ENCODE peak calls at places on chromosomes 1 and 21, in six cellular contexts. One of them, this sample, is unnamed.

GRCh38 chr1:90614872-90615271 is 102.2 kb downstream of the BARHL2 start:
- DNase-seq in ovary: no peak
- DNase-seq in CD4-positive, CD25-positive, alpha-beta regulatory T cell: no peak
- DNase-seq in cardiac muscle cell: no peak
- DNase-seq in right lobe of liver: no peak
- DNase-seq in A549: no peak
- DNase-seq in this sample: no peak

GRCh38 chr21:19853709-19854575 is 1144.3 kb upstream of the NCAM2 start:
- DNase-seq in CD4-positive, CD25-positive, alpha-beta regulatory T cell: no peak
- DNase-seq in A549: no peak
- DNase-seq in right lobe of liver: peak; percentile 36
- DNase-seq in cardiac muscle cell: no peak
- DNase-seq in ovary: no peak
- DNase-seq in this sample: peak; percentile 64

GRCh38 chr1:108049083-108049819 is 84.3 kb upstream of the VAV3 start:
- DNase-seq in ovary: no peak
- DNase-seq in cardiac muscle cell: peak; percentile 38
- DNase-seq in A549: peak; percentile 6
- DNase-seq in right lobe of liver: no peak
- DNase-seq in CD4-positive, CD25-positive, alpha-beta regulatory T cell: peak; percentile 50
- DNase-seq in this sample: no peak

GRCh38 chr1:205317311-205317917 is 4.1 kb downstream of the NUAK2 start:
- DNase-seq in ovary: peak; percentile 86
- DNase-seq in right lobe of liver: peak; percentile 91
- DNase-seq in cardiac muscle cell: peak; percentile 55
- DNase-seq in A549: no peak
- DNase-seq in CD4-positive, CD25-positive, alpha-beta regulatory T cell: no peak
- DNase-seq in this sample: peak; percentile 83

GRCh38 chr21:39387461-39388037 is 38.7 kb upstream of the HMGN1 start:
- DNase-seq in ovary: peak; percentile 94
- DNase-seq in cardiac muscle cell: peak; percentile 91
- DNase-seq in CD4-positive, CD25-positive, alpha-beta regulatory T cell: peak; percentile 89
- DNase-seq in A549: peak; percentile 82
- DNase-seq in right lobe of liver: peak; percentile 95
- DNase-seq in this sample: peak; percentile 98

GRCh38 chr1:62687903-62688686 is at the start of gene DOCK7:
- DNase-seq in A549: peak; percentile 57
- DNase-seq in cardiac muscle cell: peak; percentile 88
- DNase-seq in ovary: peak; percentile 79
- DNase-seq in right lobe of liver: peak; percentile 87
- DNase-seq in CD4-positive, CD25-positive, alpha-beta regulatory T cell: peak; percentile 68
- DNase-seq in this sample: peak; percentile 94

GRCh38 chr1:12617901-12618660 is at the start of gene DHRS3:
- DNase-seq in CD4-positive, CD25-positive, alpha-beta regulatory T cell: peak; percentile 73
- DNase-seq in cardiac muscle cell: peak; percentile 94
- DNase-seq in ovary: peak; percentile 85
- DNase-seq in right lobe of liver: peak; percentile 88
- DNase-seq in A549: peak; percentile 72
- DNase-seq in this sample: peak; percentile 91

GRCh38 chr1:24705260-24706073 is 39.8 kb upstream of the CLIC4 start:
- DNase-seq in cardiac muscle cell: peak; percentile 98
- DNase-seq in ovary: peak; percentile 84
- DNase-seq in A549: peak; percentile 91
- DNase-seq in CD4-positive, CD25-positive, alpha-beta regulatory T cell: peak; percentile 23
- DNase-seq in right lobe of liver: peak; percentile 94
- DNase-seq in this sample: peak; percentile 87

GRCh38 chr1:28256197-28256827 is 3.0 kb upstream of the SESN2 start:
- DNase-seq in right lobe of liver: no peak
- DNase-seq in ovary: no peak
- DNase-seq in A549: no peak
- DNase-seq in cardiac muscle cell: no peak
- DNase-seq in CD4-positive, CD25-positive, alpha-beta regulatory T cell: peak; percentile 71
- DNase-seq in this sample: no peak

GRCh38 chr1:245822997-245823396 is 668.2 kb downstream of the KIF26B start:
- DNase-seq in ovary: no peak
- DNase-seq in right lobe of liver: no peak
- DNase-seq in CD4-positive, CD25-positive, alpha-beta regulatory T cell: no peak
- DNase-seq in cardiac muscle cell: peak; percentile 95
- DNase-seq in A549: peak; percentile 36
- DNase-seq in this sample: no peak

GRCh38 chr1:95407864-95408291 is 173.9 kb downstream of the RWDD3 start:
- DNase-seq in A549: no peak
- DNase-seq in cardiac muscle cell: no peak
- DNase-seq in right lobe of liver: no peak
- DNase-seq in CD4-positive, CD25-positive, alpha-beta regulatory T cell: no peak
- DNase-seq in ovary: no peak
- DNase-seq in this sample: no peak

GRCh38 chr1:38135621-38136414 is 89.2 kb upstream of the POU3F1 start:
- DNase-seq in CD4-positive, CD25-positive, alpha-beta regulatory T cell: no peak
- DNase-seq in ovary: no peak
- DNase-seq in A549: no peak
- DNase-seq in right lobe of liver: no peak
- DNase-seq in cardiac muscle cell: no peak
- DNase-seq in this sample: no peak

DNA sequence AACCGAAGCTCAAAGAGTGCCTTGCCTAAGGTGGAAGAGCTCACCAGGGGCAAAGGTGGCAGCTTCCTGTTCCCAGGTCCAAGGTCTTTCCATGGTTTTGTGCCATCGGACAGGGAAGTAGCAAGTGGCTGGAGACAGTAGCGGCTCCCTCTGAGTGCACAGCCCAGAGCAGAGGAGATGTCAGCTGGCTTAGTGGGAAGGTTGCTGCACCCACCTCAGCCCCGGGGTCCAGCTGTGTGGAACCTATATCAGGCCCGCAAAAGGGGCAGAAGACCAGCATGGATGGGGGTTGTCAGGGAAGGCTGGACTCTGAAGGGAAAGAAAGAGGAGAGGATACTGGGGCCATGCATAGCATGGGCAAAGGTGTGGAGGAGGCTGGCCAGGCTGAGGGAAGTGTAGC is 6.8 kb downstream of the IKBKE start:
- DNase-seq in A549: no peak
- DNase-seq in ovary: no peak
- DNase-seq in cardiac muscle cell: no peak
- DNase-seq in right lobe of liver: no peak
- DNase-seq in CD4-positive, CD25-positive, alpha-beta regulatory T cell: no peak
- DNase-seq in this sample: peak; percentile 36
- H3K4me1 ChIP-seq in A549: peaks cover 11% of the 10 kb centered on the region
- H3K4me1 ChIP-seq in ovary: no peaks in the 10 kb centered on the region
- H3K4me1 ChIP-seq in cardiac muscle cell: peaks cover 3% of the 10 kb centered on the region
- H3K4me1 ChIP-seq in right lobe of liver: no peaks in the 10 kb centered on the region
- H3K4me1 ChIP-seq in CD4-positive, CD25-positive, alpha-beta regulatory T cell: peaks cover 34% of the 10 kb centered on the region
- H3K4me1 ChIP-seq in this sample: no peaks in the 10 kb centered on the region

GRCh38 chr1:32892368-32893197 is 6.3 kb downstream of the HPCA start:
- DNase-seq in cardiac muscle cell: peak; percentile 44
- DNase-seq in ovary: peak; percentile 62
- DNase-seq in A549: peak; percentile 51
- DNase-seq in CD4-positive, CD25-positive, alpha-beta regulatory T cell: peak; percentile 31
- DNase-seq in right lobe of liver: no peak
- DNase-seq in this sample: peak; percentile 41

GRCh38 chr1:32895325-32896215 is 5.6 kb downstream of the TMEM54 start:
- DNase-seq in A549: no peak
- DNase-seq in CD4-positive, CD25-positive, alpha-beta regulatory T cell: no peak
- DNase-seq in cardiac muscle cell: no peak
- DNase-seq in right lobe of liver: peak; percentile 73
- DNase-seq in ovary: peak; percentile 35
- DNase-seq in this sample: peak; percentile 64

GRCh38 chr1:32893198-32894018 is 7.1 kb downstream of the HPCA start:
- DNase-seq in CD4-positive, CD25-positive, alpha-beta regulatory T cell: no peak
- DNase-seq in right lobe of liver: no peak
- DNase-seq in cardiac muscle cell: peak; percentile 45
- DNase-seq in ovary: peak; percentile 68
- DNase-seq in A549: peak; percentile 41
- DNase-seq in this sample: peak; percentile 85

GRCh38 chr1:32894681-32895080 is 6.5 kb downstream of the TMEM54 start:
- DNase-seq in cardiac muscle cell: no peak
- DNase-seq in ovary: peak; percentile 30
- DNase-seq in A549: no peak
- DNase-seq in right lobe of liver: no peak
- DNase-seq in CD4-positive, CD25-positive, alpha-beta regulatory T cell: no peak
- DNase-seq in this sample: peak; percentile 45

DNA sequence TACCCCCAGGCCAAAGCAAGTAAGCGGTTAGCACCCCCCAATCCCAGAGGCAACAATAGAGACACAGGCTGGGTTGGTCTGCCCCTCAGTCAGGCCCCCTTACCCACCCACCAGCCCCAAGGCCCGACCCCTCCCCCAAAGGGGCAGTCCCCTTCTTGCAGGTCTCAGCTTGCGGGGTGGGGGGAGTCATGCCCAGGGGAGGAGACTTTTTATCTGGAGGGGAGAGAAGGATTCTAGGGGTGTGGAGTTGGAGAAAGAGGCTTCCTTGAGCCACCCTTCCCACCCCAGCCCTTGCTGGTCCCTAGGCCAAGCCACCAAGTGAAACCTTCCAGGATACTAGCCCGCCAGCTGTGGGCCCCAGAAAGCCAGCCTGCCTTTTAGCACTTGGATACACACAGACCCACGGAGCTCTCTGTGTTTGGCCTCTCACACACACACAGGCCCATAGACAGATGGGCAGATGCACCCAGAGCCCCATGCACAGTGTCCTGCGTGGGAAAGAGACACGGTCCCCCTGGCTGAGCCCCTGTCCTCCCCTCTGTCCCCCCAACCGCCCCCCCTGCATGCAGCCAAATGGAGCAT is 7.1 kb downstream of the TMEM54 start:
- DNase-seq in cardiac muscle cell: no peak
- DNase-seq in A549: no peak
- DNase-seq in CD4-positive, CD25-positive, alpha-beta regulatory T cell: no peak
- DNase-seq in right lobe of liver: no peak
- DNase-seq in ovary: peak; percentile 40
- DNase-seq in this sample: no peak
- H3K4me3 ChIP-seq in cardiac muscle cell: no peak overlapping the region
- H3K4me3 ChIP-seq in A549: no peak overlapping the region
- H3K4me3 ChIP-seq in CD4-positive, CD25-positive, alpha-beta regulatory T cell: no peak overlapping the region
- H3K4me3 ChIP-seq in right lobe of liver: no peak overlapping the region
- H3K4me3 ChIP-seq in ovary: peak overlapping the region; percentile 35
- H3K4me3 ChIP-seq in this sample: no peak overlapping the region

GRCh38 chr21:45973475-45974072 is 8.0 kb upstream of the COL6A1 start:
- DNase-seq in CD4-positive, CD25-positive, alpha-beta regulatory T cell: peak; percentile 74
- DNase-seq in cardiac muscle cell: peak; percentile 93
- DNase-seq in right lobe of liver: no peak
- DNase-seq in ovary: peak; percentile 93
- DNase-seq in A549: peak; percentile 68
- DNase-seq in this sample: peak; percentile 94
- H3K4me1 ChIP-seq in CD4-positive, CD25-positive, alpha-beta regulatory T cell: peaks cover 31% of the 10 kb centered on the region
- H3K4me1 ChIP-seq in cardiac muscle cell: peaks cover 31% of the 10 kb centered on the region
- H3K4me1 ChIP-seq in right lobe of liver: no peaks in the 10 kb centered on the region
- H3K4me1 ChIP-seq in ovary: peaks cover 37% of the 10 kb centered on the region
- H3K4me1 ChIP-seq in A549: peaks cover 6% of the 10 kb centered on the region
- H3K4me1 ChIP-seq in this sample: no peaks in the 10 kb centered on the region

GRCh38 chr21:35046223-35046690 is 2.8 kb downstream of the RUNX1 start:
- DNase-seq in right lobe of liver: no peak
- DNase-seq in CD4-positive, CD25-positive, alpha-beta regulatory T cell: no peak
- DNase-seq in ovary: no peak
- DNase-seq in A549: no peak
- DNase-seq in cardiac muscle cell: no peak
- DNase-seq in this sample: no peak
- H3K4me3 ChIP-seq in right lobe of liver: no peak overlapping the region
- H3K4me3 ChIP-seq in CD4-positive, CD25-positive, alpha-beta regulatory T cell: peak overlapping the region; percentile 100
- H3K4me3 ChIP-seq in ovary: no peak overlapping the region
- H3K4me3 ChIP-seq in A549: no peak overlapping the region
- H3K4me3 ChIP-seq in cardiac muscle cell: no peak overlapping the region
- H3K4me3 ChIP-seq in this sample: no peak overlapping the region

GRCh38 chr1:157234705-157235273 is 96.6 kb upstream of the ETV3 start:
- DNase-seq in cardiac muscle cell: no peak
- DNase-seq in CD4-positive, CD25-positive, alpha-beta regulatory T cell: no peak
- DNase-seq in ovary: no peak
- DNase-seq in right lobe of liver: no peak
- DNase-seq in A549: no peak
- DNase-seq in this sample: no peak

GRCh38 chr1:157233131-157233530 is 94.9 kb upstream of the ETV3 start:
- DNase-seq in right lobe of liver: no peak
- DNase-seq in cardiac muscle cell: no peak
- DNase-seq in ovary: no peak
- DNase-seq in CD4-positive, CD25-positive, alpha-beta regulatory T cell: peak; percentile 78
- DNase-seq in A549: no peak
- DNase-seq in this sample: no peak

GRCh38 chr1:157235307-157235706 is 97.1 kb upstream of the ETV3 start:
- DNase-seq in CD4-positive, CD25-positive, alpha-beta regulatory T cell: no peak
- DNase-seq in A549: no peak
- DNase-seq in cardiac muscle cell: no peak
- DNase-seq in ovary: no peak
- DNase-seq in right lobe of liver: no peak
- DNase-seq in this sample: no peak

GRCh38 chr1:157230500-157230899 is 92.3 kb upstream of the ETV3 start:
- DNase-seq in cardiac muscle cell: no peak
- DNase-seq in ovary: no peak
- DNase-seq in right lobe of liver: no peak
- DNase-seq in A549: no peak
- DNase-seq in CD4-positive, CD25-positive, alpha-beta regulatory T cell: no peak
- DNase-seq in this sample: no peak

GRCh38 chr1:157231844-157232550 is 93.8 kb upstream of the ETV3 start:
- DNase-seq in right lobe of liver: no peak
- DNase-seq in ovary: no peak
- DNase-seq in cardiac muscle cell: no peak
- DNase-seq in CD4-positive, CD25-positive, alpha-beta regulatory T cell: no peak
- DNase-seq in A549: no peak
- DNase-seq in this sample: no peak
- H3K4me1 ChIP-seq in right lobe of liver: no peaks in the 10 kb centered on the region
- H3K4me1 ChIP-seq in ovary: no peaks in the 10 kb centered on the region
- H3K4me1 ChIP-seq in cardiac muscle cell: no peaks in the 10 kb centered on the region
- H3K4me1 ChIP-seq in CD4-positive, CD25-positive, alpha-beta regulatory T cell: no peaks in the 10 kb centered on the region
- H3K4me1 ChIP-seq in A549: no peaks in the 10 kb centered on the region
- H3K4me1 ChIP-seq in this sample: no peaks in the 10 kb centered on the region

GRCh38 chr1:175919001-175919400 is 175.6 kb upstream of the TNR start:
- DNase-seq in right lobe of liver: no peak
- DNase-seq in CD4-positive, CD25-positive, alpha-beta regulatory T cell: no peak
- DNase-seq in A549: no peak
- DNase-seq in cardiac muscle cell: no peak
- DNase-seq in ovary: no peak
- DNase-seq in this sample: no peak

GRCh38 chr1:175918364-175918801 is 175.0 kb upstream of the TNR start:
- DNase-seq in right lobe of liver: no peak
- DNase-seq in CD4-positive, CD25-positive, alpha-beta regulatory T cell: no peak
- DNase-seq in cardiac muscle cell: no peak
- DNase-seq in A549: no peak
- DNase-seq in ovary: no peak
- DNase-seq in this sample: no peak

GRCh38 chr1:175922254-175922881 is 179.0 kb upstream of the TNR start:
- DNase-seq in ovary: no peak
- DNase-seq in cardiac muscle cell: no peak
- DNase-seq in CD4-positive, CD25-positive, alpha-beta regulatory T cell: no peak
- DNase-seq in right lobe of liver: no peak
- DNase-seq in A549: no peak
- DNase-seq in this sample: no peak

DNA sequence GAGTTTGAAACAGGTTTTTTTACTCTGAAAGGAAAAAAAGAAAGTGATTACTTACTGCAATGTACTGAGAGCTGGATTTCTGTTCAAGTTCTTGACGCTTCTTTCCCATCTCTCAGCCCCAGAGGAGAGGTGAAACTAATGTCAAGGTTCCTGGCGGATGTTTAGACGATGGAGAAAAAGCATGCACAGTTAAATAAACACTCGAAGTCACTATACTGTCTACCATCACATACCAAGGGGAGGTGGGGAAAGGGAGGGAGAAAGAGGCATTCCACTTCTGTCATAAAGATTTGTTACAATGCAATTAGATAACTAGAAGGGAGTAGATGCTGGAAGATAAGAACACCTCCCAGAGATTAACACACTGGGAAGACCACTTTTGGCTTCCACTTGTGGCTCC is 177.0 kb upstream of the TNR start:
- DNase-seq in cardiac muscle cell: no peak
- DNase-seq in CD4-positive, CD25-positive, alpha-beta regulatory T cell: no peak
- DNase-seq in ovary: no peak
- DNase-seq in A549: no peak
- DNase-seq in right lobe of liver: no peak
- DNase-seq in this sample: no peak
- H3K4me3 ChIP-seq in cardiac muscle cell: no peak overlapping the region
- H3K4me3 ChIP-seq in CD4-positive, CD25-positive, alpha-beta regulatory T cell: no peak overlapping the region
- H3K4me3 ChIP-seq in ovary: no peak overlapping the region
- H3K4me3 ChIP-seq in A549: no peak overlapping the region
- H3K4me3 ChIP-seq in right lobe of liver: no peak overlapping the region
- H3K4me3 ChIP-seq in this sample: no peak overlapping the region

GRCh38 chr1:115665746-115666145 is 24.0 kb downstream of the VANGL1 start:
- DNase-seq in cardiac muscle cell: no peak
- DNase-seq in A549: no peak
- DNase-seq in CD4-positive, CD25-positive, alpha-beta regulatory T cell: no peak
- DNase-seq in right lobe of liver: no peak
- DNase-seq in ovary: no peak
- DNase-seq in this sample: no peak
- H3K4me1 ChIP-seq in cardiac muscle cell: no peaks in the 10 kb centered on the region
- H3K4me1 ChIP-seq in A549: peaks cover 20% of the 10 kb centered on the region
- H3K4me1 ChIP-seq in CD4-positive, CD25-positive, alpha-beta regulatory T cell: no peaks in the 10 kb centered on the region
- H3K4me1 ChIP-seq in right lobe of liver: no peaks in the 10 kb centered on the region
- H3K4me1 ChIP-seq in ovary: no peaks in the 10 kb centered on the region
- H3K4me1 ChIP-seq in this sample: no peaks in the 10 kb centered on the region

This sample was measured in aorta.